ENCODE peak calls at places on chromosomes 4 and X, in seven cellular contexts. D is cardiac muscle cell; O is non-pigmented ciliary epithelial cell; E is amniotic epithelial cell; M is mammary epithelial cell; I is activated CD4-positive, alpha-beta T cell treated with anti-CD3 and anti-CD28 coated beads, Interleukin-2, amount 10 ng/mL, durations not matched to agents 7 days and 5 days; P is activated naive CD8-positive, alpha-beta T cell treated with anti-CD3 and anti-CD28 coated beads for 36 hours. R is an unnamed sample.

GRCh38 chr4:149264093-149264733 is 551.4 kb downstream of the IQCM start:
- DNase-seq in D (peak; percentile 67), O (peak; percentile 35), E (peak; percentile 75), M (peak; percentile 39), I (peak; percentile 22), P (no peak), R (no peak)

GRCh38 chr4:140807491-140808257 is 51.5 kb upstream of the TBC1D9 start:
- DNase-seq in D (no peak), O (peak; percentile 19), E (peak; percentile 34), M (no peak), I (no peak), P (no peak), R (no peak)

GRCh38 chr4:111781611-111782010 is 363.6 kb upstream of the FAM241A start:
- DNase-seq in D (no peak), O (peak; percentile 6), E (peak; percentile 45), M (peak; percentile 43), I (no peak), P (no peak), R (no peak)

GRCh38 chr4:38062894-38063168 is 102.6 kb downstream of the PTTG2 start:
- DNase-seq in D (no peak), O (no peak), E (no peak), M (no peak), I (no peak), P (no peak), R (no peak)

GRCh38 chr4:29276150-29276549 is 1444.0 kb upstream of the PCDH7 start:
- DNase-seq in D (no peak), O (no peak), E (no peak), M (no peak), I (no peak), P (no peak), R (no peak)

GRCh38 chrX:11899091-11899490 is 141.1 kb downstream of the MSL3 start:
- DNase-seq in D (peak; percentile 60), O (peak; percentile 42), E (peak; percentile 65), M (peak; percentile 82), I (no peak), P (no peak), R (no peak)

GRCh38 chr4:166386491-166387367 is 513.7 kb downstream of the TLL1 start:
- DNase-seq in D (no peak), O (no peak), E (peak; percentile 1), M (peak; percentile 28), I (no peak), P (no peak), R (no peak)

GRCh38 chr4:74632634-74633033 is 161.7 kb downstream of the BTC start:
- DNase-seq in D (peak; percentile 98), O (peak; percentile 96), E (peak; percentile 100), M (peak; percentile 99), I (peak; percentile 33), P (peak; percentile 44), R (no peak)

GRCh38 chr4:138390286-138390685 is 148.1 kb upstream of the SLC7A11 start:
- DNase-seq in D (peak; percentile 23), O (no peak), E (peak; percentile 93), M (peak; percentile 38), I (no peak), P (no peak), R (no peak)

GRCh38 chrX:17682259-17682658 is 55.0 kb upstream of the SCML1 start:
- DNase-seq in D (no peak), O (no peak), E (no peak), M (no peak), I (no peak), P (peak; percentile 27), R (no peak)

GRCh38 chrX:883588-883987 is 253.0 kb downstream of the SHOX start:
- DNase-seq in D (no peak), O (no peak), E (no peak), M (no peak), I (no peak), P (no peak), R (no peak)

GRCh38 chrX:39309721-39310152 is 508.5 kb downstream of the MID1IP1 start:
- DNase-seq in D (peak; percentile 38), O (peak; percentile 11), E (peak; percentile 72), M (peak; percentile 9), I (peak; percentile 61), P (peak; percentile 15), R (no peak)

GRCh38 chrX:28946846-28947245 is 359.6 kb downstream of the IL1RAPL1 start:
- DNase-seq in D (peak; percentile 0), O (no peak), E (peak; percentile 0), M (no peak), I (no peak), P (no peak), R (no peak)

GRCh38 chr4:136650541-136651277 is 881.6 kb downstream of the PCDH18 start:
- DNase-seq in D (peak; percentile 16), O (peak; percentile 51), E (peak; percentile 90), M (peak; percentile 8), I (no peak), P (no peak), R (no peak)